ENCODE peak calls at places on chromosome 17, in ten cellular contexts. One of them, this sample, is unnamed.

GRCh38 chr17:83125515-83126274 is 46.3 kb downstream of the METRNL start:
- DNase-seq in posterior cingulate gyrus: no peak
- DNase-seq in T47D: no peak
- DNase-seq in cortex of kidney: no peak
- DNase-seq in endothelial cell: no peak
- DNase-seq in neural crest cell: no peak
- DNase-seq in CD4-positive, alpha-beta memory T cell: peak; percentile 36
- DNase-seq in M059J: no peak
- DNase-seq in B cell: peak; percentile 39
- DNase-seq in GM18507: no peak
- DNase-seq in this sample: no peak

GRCh38 chr17:79952265-79952877 is 83.3 kb downstream of the TBC1D16 start:
- DNase-seq in posterior cingulate gyrus: no peak
- DNase-seq in T47D: no peak
- DNase-seq in cortex of kidney: no peak
- DNase-seq in endothelial cell: no peak
- DNase-seq in neural crest cell: no peak
- DNase-seq in CD4-positive, alpha-beta memory T cell: no peak
- DNase-seq in M059J: no peak
- DNase-seq in B cell: no peak
- DNase-seq in GM18507: no peak
- DNase-seq in this sample: no peak

GRCh38 chr17:1040216-1040600 is 43.3 kb downstream of the TIMM22 start:
- DNase-seq in posterior cingulate gyrus: no peak
- DNase-seq in T47D: no peak
- DNase-seq in cortex of kidney: no peak
- DNase-seq in endothelial cell: no peak
- DNase-seq in neural crest cell: peak; percentile 50
- DNase-seq in CD4-positive, alpha-beta memory T cell: no peak
- DNase-seq in M059J: no peak
- DNase-seq in B cell: no peak
- DNase-seq in GM18507: no peak
- DNase-seq in this sample: no peak

GRCh38 chr17:980406-981291 is 1.1 kb upstream of the NXN start:
- DNase-seq in posterior cingulate gyrus: peak; percentile 74
- DNase-seq in T47D: peak; percentile 88
- DNase-seq in cortex of kidney: no peak
- DNase-seq in endothelial cell: peak; percentile 74
- DNase-seq in neural crest cell: peak; percentile 61
- DNase-seq in CD4-positive, alpha-beta memory T cell: peak; percentile 83
- DNase-seq in M059J: peak; percentile 87
- DNase-seq in B cell: peak; percentile 87
- DNase-seq in GM18507: peak; percentile 45
- DNase-seq in this sample: peak; percentile 63

GRCh38 chr17:75485688-75486087 is 29.3 kb downstream of the TMEM94 start:
- DNase-seq in posterior cingulate gyrus: no peak
- DNase-seq in T47D: no peak
- DNase-seq in cortex of kidney: no peak
- DNase-seq in endothelial cell: no peak
- DNase-seq in neural crest cell: no peak
- DNase-seq in CD4-positive, alpha-beta memory T cell: no peak
- DNase-seq in M059J: no peak
- DNase-seq in B cell: no peak
- DNase-seq in GM18507: no peak
- DNase-seq in this sample: no peak

GRCh38 chr17:63961355-63962207 is 11.1 kb downstream of the SCN4A start:
- DNase-seq in posterior cingulate gyrus: no peak
- DNase-seq in T47D: peak; percentile 98
- DNase-seq in cortex of kidney: no peak
- DNase-seq in endothelial cell: peak; percentile 72
- DNase-seq in neural crest cell: peak; percentile 81
- DNase-seq in CD4-positive, alpha-beta memory T cell: no peak
- DNase-seq in M059J: peak; percentile 18
- DNase-seq in B cell: peak; percentile 69
- DNase-seq in GM18507: no peak
- DNase-seq in this sample: peak; percentile 67

GRCh38 chr17:7589204-7589868 is 558 bp downstream of the SOX15 start:
- DNase-seq in posterior cingulate gyrus: peak; percentile 92
- DNase-seq in T47D: no peak
- DNase-seq in cortex of kidney: no peak
- DNase-seq in endothelial cell: peak; percentile 82
- DNase-seq in neural crest cell: peak; percentile 68
- DNase-seq in CD4-positive, alpha-beta memory T cell: peak; percentile 62
- DNase-seq in M059J: no peak
- DNase-seq in B cell: peak; percentile 86
- DNase-seq in GM18507: peak; percentile 62
- DNase-seq in this sample: no peak

GRCh38 chr17:42002792-42003301 is 14.4 kb downstream of the DNAJC7 start:
- DNase-seq in posterior cingulate gyrus: no peak
- DNase-seq in T47D: no peak
- DNase-seq in cortex of kidney: no peak
- DNase-seq in endothelial cell: no peak
- DNase-seq in neural crest cell: no peak
- DNase-seq in CD4-positive, alpha-beta memory T cell: no peak
- DNase-seq in M059J: peak; percentile 53
- DNase-seq in B cell: no peak
- DNase-seq in GM18507: no peak
- DNase-seq in this sample: no peak

GRCh38 chr17:53588317-53588716 is 234.4 kb upstream of the KIF2B start:
- DNase-seq in posterior cingulate gyrus: no peak
- DNase-seq in T47D: no peak
- DNase-seq in cortex of kidney: no peak
- DNase-seq in endothelial cell: no peak
- DNase-seq in neural crest cell: no peak
- DNase-seq in CD4-positive, alpha-beta memory T cell: no peak
- DNase-seq in M059J: no peak
- DNase-seq in B cell: no peak
- DNase-seq in GM18507: no peak
- DNase-seq in this sample: no peak

GRCh38 chr17:43327834-43328420 is 70.9 kb upstream of the ARL4D start:
- DNase-seq in posterior cingulate gyrus: no peak
- DNase-seq in T47D: no peak
- DNase-seq in cortex of kidney: no peak
- DNase-seq in endothelial cell: no peak
- DNase-seq in neural crest cell: no peak
- DNase-seq in CD4-positive, alpha-beta memory T cell: no peak
- DNase-seq in M059J: no peak
- DNase-seq in B cell: no peak
- DNase-seq in GM18507: no peak
- DNase-seq in this sample: no peak

GRCh38 chr17:41910701-41911391 is 7.9 kb downstream of the ACLY start:
- DNase-seq in posterior cingulate gyrus: no peak
- DNase-seq in T47D: no peak
- DNase-seq in cortex of kidney: no peak
- DNase-seq in endothelial cell: no peak
- DNase-seq in neural crest cell: no peak
- DNase-seq in CD4-positive, alpha-beta memory T cell: no peak
- DNase-seq in M059J: peak; percentile 98
- DNase-seq in B cell: no peak
- DNase-seq in GM18507: no peak
- DNase-seq in this sample: no peak

GRCh38 chr17:37643829-37644228 is 583 bp upstream of the DDX52 start:
- DNase-seq in posterior cingulate gyrus: no peak
- DNase-seq in T47D: no peak
- DNase-seq in cortex of kidney: no peak
- DNase-seq in endothelial cell: no peak
- DNase-seq in neural crest cell: no peak
- DNase-seq in CD4-positive, alpha-beta memory T cell: no peak
- DNase-seq in M059J: peak; percentile 13
- DNase-seq in B cell: no peak
- DNase-seq in GM18507: no peak
- DNase-seq in this sample: no peak

GRCh38 chr17:8371786-8372185 is 4.7 kb downstream of the KRABD2 start:
- DNase-seq in posterior cingulate gyrus: no peak
- DNase-seq in T47D: no peak
- DNase-seq in cortex of kidney: no peak
- DNase-seq in endothelial cell: no peak
- DNase-seq in neural crest cell: no peak
- DNase-seq in CD4-positive, alpha-beta memory T cell: no peak
- DNase-seq in M059J: no peak
- DNase-seq in B cell: no peak
- DNase-seq in GM18507: no peak
- DNase-seq in this sample: no peak

GRCh38 chr17:76793775-76794174 is 55.9 kb downstream of the MFSD11 start:
- DNase-seq in posterior cingulate gyrus: no peak
- DNase-seq in T47D: peak; percentile 72
- DNase-seq in cortex of kidney: no peak
- DNase-seq in endothelial cell: peak; percentile 31
- DNase-seq in neural crest cell: no peak
- DNase-seq in CD4-positive, alpha-beta memory T cell: no peak
- DNase-seq in M059J: peak; percentile 61
- DNase-seq in B cell: no peak
- DNase-seq in GM18507: no peak
- DNase-seq in this sample: peak; percentile 28

GRCh38 chr17:17155568-17155967 is 50.6 kb downstream of the PLD6 start:
- DNase-seq in posterior cingulate gyrus: no peak
- DNase-seq in T47D: no peak
- DNase-seq in cortex of kidney: no peak
- DNase-seq in endothelial cell: no peak
- DNase-seq in neural crest cell: no peak
- DNase-seq in CD4-positive, alpha-beta memory T cell: no peak
- DNase-seq in M059J: no peak
- DNase-seq in B cell: no peak
- DNase-seq in GM18507: no peak
- DNase-seq in this sample: no peak

GRCh38 chr17:65370669-65371126 is 190.8 kb downstream of the AXIN2 start:
- DNase-seq in posterior cingulate gyrus: no peak
- DNase-seq in T47D: peak; percentile 23
- DNase-seq in cortex of kidney: no peak
- DNase-seq in endothelial cell: no peak
- DNase-seq in neural crest cell: no peak
- DNase-seq in CD4-positive, alpha-beta memory T cell: no peak
- DNase-seq in M059J: peak; percentile 55
- DNase-seq in B cell: no peak
- DNase-seq in GM18507: no peak
- DNase-seq in this sample: no peak

GRCh38 chr17:17300624-17301568 is 2.3 kb upstream of the NT5M start:
- DNase-seq in posterior cingulate gyrus: peak; percentile 28
- DNase-seq in T47D: no peak
- DNase-seq in cortex of kidney: no peak
- DNase-seq in endothelial cell: peak; percentile 75
- DNase-seq in neural crest cell: peak; percentile 61
- DNase-seq in CD4-positive, alpha-beta memory T cell: peak; percentile 29
- DNase-seq in M059J: peak; percentile 57
- DNase-seq in B cell: peak; percentile 75
- DNase-seq in GM18507: no peak
- DNase-seq in this sample: peak; percentile 65

This sample was measured in HuH-7.5.